ENCODE peak calls at places on chromosomes 3 and 15, in five cellular contexts. Q is CD4-positive, alpha-beta T cell; O is tibial nerve; C is right cardiac atrium; E is heart left ventricle. G is an unnamed sample.

GRCh38 chr3:178001670-178002101 is 534.5 kb upstream of the KCNMB2 start:
- DNase-seq in E (no peak), O (no peak), Q (peak), C (no peak), G (no peak)

GRCh38 chr15:73927003-73927475 is 777 bp downstream of the LOXL1 start:
- DNase-seq in E (peak), O (no peak), C (peak), Q (peak), G (no peak)

GRCh38 chr3:101141135-101141534 is 147.9 kb upstream of the ABI3BP start:
- DNase-seq in C (no peak), E (no peak), Q (no peak), O (no peak), G (no peak)

GRCh38 chr3:48600711-48601621 is 5.8 kb upstream of the COL7A1 start:
- DNase-seq in O (no peak), E (no peak), C (no peak), Q (no peak), G (no peak)

GRCh38 chr3:175456496-175456895 is 597.4 kb downstream of the NAALADL2 start:
- DNase-seq in O (no peak), C (no peak), Q (no peak), E (no peak), G (no peak)

GRCh38 chr3:71051893-71052687 is 531.4 kb downstream of the FOXP1 start:
- DNase-seq in Q (no peak), O (no peak), E (no peak), C (no peak), G (no peak)

GRCh38 chr3:125589743-125590142 is 5.6 kb downstream of the OSBPL11 start:
- DNase-seq in E (no peak), O (no peak), Q (no peak), C (no peak), G (no peak)

GRCh38 chr3:195583831-195584542 is at the start of gene APOD:
- DNase-seq in O (peak), E (peak), Q (no peak), C (no peak), G (no peak)

GRCh38 chr15:77495806-77496589 is 75.3 kb downstream of the HMG20A start:
- DNase-seq in O (no peak), Q (no peak), E (peak), C (peak), G (no peak)

GRCh38 chr3:78497692-78498091 is 1270.1 kb downstream of the ROBO1 start:
- DNase-seq in C (no peak), O (no peak), Q (no peak), E (no peak), G (no peak)

GRCh38 chr3:30473374-30474051 is 132.9 kb upstream of the TGFBR2 start:
- DNase-seq in O (peak), Q (no peak), C (peak), E (peak), G (no peak)

GRCh38 chr15:94131875-94132274 is 99.5 kb upstream of the MCTP2 start:
- DNase-seq in O (no peak), Q (no peak), C (no peak), E (no peak), G (no peak)

GRCh38 chr3:98733778-98734281 is 29.3 kb upstream of the ST3GAL6 start:
- DNase-seq in Q (no peak), O (peak), C (no peak), E (no peak), G (no peak)

GRCh38 chr3:112605285-112605684 is 35.7 kb downstream of the CCDC80 start:
- DNase-seq in Q (no peak), O (no peak), E (no peak), C (no peak), G (no peak)

DNA sequence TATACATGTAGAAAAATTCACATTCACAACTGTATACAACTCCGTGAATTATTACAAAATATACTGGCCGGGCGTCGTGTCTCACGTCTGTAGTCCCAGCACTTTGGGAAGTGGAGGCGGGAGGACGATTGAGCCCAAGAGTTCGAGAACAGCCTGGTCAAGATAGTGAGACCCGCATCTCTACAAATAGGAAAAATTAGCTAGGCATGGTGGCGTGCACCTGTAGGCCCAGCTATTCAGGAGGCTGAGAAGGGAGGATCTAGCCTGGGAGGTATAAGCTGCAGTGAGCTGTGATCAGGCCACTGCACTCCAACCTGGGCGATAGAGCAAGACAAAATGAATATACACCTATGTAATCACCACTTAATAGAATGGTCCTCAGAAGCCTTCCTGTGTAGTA is 1.3 kb downstream of the RAD51 start:
- DNase-seq in O (no peak), C (no peak), E (no peak), Q (no peak), G (no peak)
- H3K27ac ChIP-seq in O (no peak), C (no peak), E (no peak), Q (no peak), G (no peak)

GRCh38 chr15:70164156-70164900 is 66.6 kb upstream of the TLE3 start:
- DNase-seq in C (no peak), E (no peak), O (no peak), Q (no peak), G (no peak)

GRCh38 chr15:70167155-70167554 is 69.4 kb upstream of the TLE3 start:
- DNase-seq in E (no peak), C (no peak), Q (no peak), O (no peak), G (no peak)

GRCh38 chr15:70166506-70167087 is 68.9 kb upstream of the TLE3 start:
- DNase-seq in O (no peak), Q (no peak), E (no peak), C (no peak), G (no peak)

GRCh38 chr15:70164910-70165791 is 67.4 kb upstream of the TLE3 start:
- DNase-seq in C (no peak), Q (no peak), O (no peak), E (peak), G (no peak)

GRCh38 chr15:70165811-70166284 is 68.1 kb upstream of the TLE3 start:
- DNase-seq in C (peak), E (peak), O (no peak), Q (no peak), G (no peak)
- H3K27ac ChIP-seq in C (peak), E (peak), O (no peak), Q (no peak), G (peak)

GRCh38 chr15:68228971-68229385 is 550 bp downstream of the CLN6 start:
- DNase-seq in E (no peak), Q (no peak), C (no peak), O (no peak), G (no peak)
- H3K27ac ChIP-seq in E (peak), Q (no peak), C (no peak), O (peak), G (peak)

DNA sequence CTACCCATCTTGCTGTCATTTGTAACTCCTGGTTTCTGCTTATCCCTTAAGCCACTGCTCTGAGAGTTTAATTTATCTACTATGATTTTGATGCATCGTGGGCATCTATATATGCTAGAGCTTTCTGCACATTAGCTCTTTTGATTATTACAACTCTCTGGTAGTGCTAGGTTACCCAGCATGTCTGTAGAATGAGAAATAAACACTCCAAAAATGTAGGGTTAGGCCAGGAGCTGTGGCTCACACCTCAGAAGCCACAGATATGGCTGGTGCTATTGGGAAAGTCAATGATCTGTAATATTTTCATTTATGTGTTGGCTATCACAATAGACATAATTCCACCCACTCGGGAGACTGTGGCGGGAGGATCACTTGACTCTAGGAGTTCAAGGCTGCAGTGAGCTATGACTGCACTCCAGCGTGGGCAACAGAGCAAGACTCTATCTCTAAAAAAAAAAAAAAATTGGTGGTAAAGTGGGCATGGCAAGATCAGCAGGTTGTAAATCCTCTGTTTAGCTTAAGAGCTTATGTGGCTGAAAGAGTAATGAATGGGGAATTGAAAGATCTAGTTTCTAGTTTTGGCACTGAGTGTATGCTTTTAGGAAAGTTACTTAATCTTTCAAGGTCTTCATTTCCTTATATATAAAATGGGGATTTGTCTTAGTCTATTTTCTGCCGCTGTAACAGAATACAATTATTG is 6.2 kb downstream of the TIGIT start:
- DNase-seq in C (no peak), O (no peak), E (no peak), Q (no peak), G (no peak)
- H3K27ac ChIP-seq in C (no peak), O (no peak), E (no peak), Q (no peak), G (no peak)

GRCh38 chr15:24676431-24676830 is 856 bp downstream of the NPAP1 start:
- DNase-seq in O (no peak), E (no peak), C (no peak), Q (no peak), G (no peak)
- H3K27ac ChIP-seq in O (no peak), E (no peak), C (no peak), Q (no peak), G (no peak)

GRCh38 chr15:75031773-75032302 is 8.4 kb downstream of the PPCDC start:
- DNase-seq in Q (no peak), O (no peak), E (no peak), C (no peak), G (no peak)
- H3K27ac ChIP-seq in Q (no peak), O (no peak), E (no peak), C (no peak), G (no peak)

GRCh38 chr15:99475754-99476412 is 89.9 kb upstream of the MEF2A start:
- DNase-seq in E (no peak), O (no peak), C (no peak), Q (no peak), G (no peak)

GRCh38 chr15:99474981-99475753 is 90.6 kb upstream of the MEF2A start:
- DNase-seq in O (no peak), Q (no peak), C (peak), E (peak), G (no peak)

GRCh38 chr15:99480223-99480810 is 85.5 kb upstream of the MEF2A start:
- DNase-seq in O (no peak), E (no peak), C (no peak), Q (no peak), G (no peak)

GRCh38 chr15:99476413-99477222 is 89.2 kb upstream of the MEF2A start:
- DNase-seq in C (peak), O (peak), Q (peak), E (peak), G (peak)

GRCh38 chr15:99477745-99478525 is 87.8 kb upstream of the MEF2A start:
- DNase-seq in Q (no peak), O (no peak), E (peak), C (no peak), G (no peak)
- H3K27ac ChIP-seq in Q (no peak), O (no peak), E (peak), C (no peak), G (no peak)

GRCh38 chr15:39592500-39592899 is 11.6 kb downstream of the THBS1 start:
- DNase-seq in O (no peak), Q (no peak), E (no peak), C (no peak), G (no peak)
- H3K27ac ChIP-seq in O (no peak), Q (no peak), E (no peak), C (no peak), G (no peak)

DNA sequence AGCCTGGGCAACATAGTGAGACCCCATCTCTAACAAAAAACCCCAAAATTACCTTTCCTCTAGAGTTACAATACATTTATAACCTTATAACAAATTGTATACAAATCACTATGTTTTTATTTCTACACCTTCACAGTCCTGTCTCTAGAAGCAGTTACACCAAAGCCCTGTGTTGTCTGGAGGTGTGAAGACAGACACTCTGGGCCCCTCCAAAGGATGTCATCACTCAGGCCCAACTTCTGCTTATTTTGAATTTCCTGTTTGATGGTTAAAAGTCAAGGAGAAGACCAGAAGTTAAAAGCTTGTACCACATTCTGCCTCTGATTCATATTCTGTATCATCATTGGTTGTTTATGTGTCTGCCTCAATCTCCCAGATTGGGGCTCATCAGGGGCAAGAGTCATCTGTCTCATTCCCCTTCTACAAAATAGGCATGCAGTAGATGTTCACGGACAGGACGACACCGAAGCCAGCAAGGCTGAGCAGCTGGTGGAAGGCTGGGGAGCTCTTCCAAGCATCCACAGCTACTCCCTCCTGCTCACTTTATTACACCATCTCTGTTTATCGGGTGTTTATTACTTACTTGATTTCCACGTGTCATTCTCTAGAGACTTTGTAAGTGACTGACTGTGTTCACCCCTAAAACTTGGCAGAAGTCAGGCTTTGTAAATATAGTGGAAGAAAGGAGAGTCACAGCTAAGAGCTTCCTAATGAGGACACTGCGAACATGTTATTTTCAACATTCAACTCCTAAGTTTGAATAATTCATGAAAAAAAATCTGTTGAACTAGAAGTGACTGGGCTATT is 136.8 kb upstream of the ANKRD28 start:
- DNase-seq in C (no peak), E (peak), Q (no peak), O (no peak), G (no peak)
- H3K27ac ChIP-seq in C (no peak), E (no peak), Q (no peak), O (no peak), G (no peak)

GRCh38 chr3:119295816-119296484 is 1.8 kb downstream of the ARHGAP31 start:
- DNase-seq in E (no peak), C (no peak), Q (no peak), O (no peak), G (no peak)
- H3K27ac ChIP-seq in E (peak), C (peak), Q (peak), O (peak), G (peak)

G was measured in thoracic aorta.